ENCODE peak calls at places on chromosome 13, in seven cellular contexts. Q, O, N, Z, A, D and S are unnamed samples.

GRCh38 chr13:41905600-41906254 is 55.2 kb downstream of the VWA8 start:
- DNase-seq in N (peak), Q (no peak), D (peak), Z (peak), A (no peak), O (no peak), S (no peak)

GRCh38 chr13:60976367-60976766 is 439.3 kb downstream of the PCDH20 start:
- DNase-seq in D (no peak), A (no peak), O (no peak), Q (no peak), N (no peak), Z (no peak), S (no peak)

GRCh38 chr13:100707818-100708740 is 33.5 kb upstream of the TMTC4 start:
- DNase-seq in O (no peak), Q (no peak), D (peak), A (no peak), N (no peak), Z (no peak), S (peak)

GRCh38 chr13:110351636-110352420 is 44.7 kb downstream of the COL4A2 start:
- DNase-seq in Q (no peak), N (no peak), O (no peak), A (peak), D (no peak), Z (no peak), S (no peak)

GRCh38 chr13:97243915-97244820 is 22.0 kb downstream of the MBNL2 start:
- DNase-seq in O (no peak), A (no peak), Q (no peak), D (no peak), N (no peak), Z (no peak), S (no peak)

GRCh38 chr13:34028496-34029442 is 210.8 kb downstream of the RFC3 start:
- DNase-seq in O (no peak), D (no peak), Q (no peak), A (no peak), N (no peak), Z (no peak), S (no peak)

GRCh38 chr13:57314897-57315520 is 148.0 kb downstream of the PRR20E start:
- DNase-seq in O (no peak), Z (peak), N (no peak), Q (no peak), A (no peak), D (no peak), S (no peak)

GRCh38 chr13:79675931-79676658 is 195.1 kb downstream of the NDFIP2 start:
- DNase-seq in Q (no peak), D (no peak), A (no peak), Z (no peak), O (no peak), N (no peak), S (no peak)

GRCh38 chr13:48303331-48304131 is at the start of gene RB1:
- DNase-seq in N (peak), Z (peak), Q (no peak), D (peak), A (peak), O (peak), S (peak)

GRCh38 chr13:85638265-85638664 is 161.0 kb downstream of the SLITRK6 start:
- DNase-seq in D (no peak), N (no peak), A (no peak), Q (no peak), Z (no peak), O (no peak), S (no peak)

GRCh38 chr13:60214213-60215079 is 50.7 kb upstream of the DIAPH3 start:
- DNase-seq in O (no peak), Q (no peak), D (no peak), N (peak), A (no peak), Z (no peak), S (no peak)

GRCh38 chr13:42876810-42877550 is 95.6 kb downstream of the FAM216B start:
- DNase-seq in A (no peak), N (peak), O (no peak), D (peak), Z (no peak), Q (no peak), S (no peak)

GRCh38 chr13:30738526-30738925 is 3.2 kb downstream of the ALOX5AP start:
- DNase-seq in Q (no peak), A (no peak), O (no peak), Z (no peak), D (no peak), N (no peak), S (no peak)

GRCh38 chr13:101283782-101284181 is 132.5 kb downstream of the NALCN start:
- DNase-seq in O (no peak), Q (no peak), Z (no peak), D (no peak), A (no peak), N (no peak), S (no peak)

GRCh38 chr13:32734511-32734910 is 148.3 kb downstream of the PDS5B start:
- DNase-seq in O (no peak), Z (no peak), N (peak), Q (peak), A (no peak), D (peak), S (peak)

GRCh38 chr13:101747039-101747438 is 294.6 kb downstream of the ITGBL1 start:
- DNase-seq in Z (no peak), D (no peak), O (no peak), N (no peak), Q (no peak), A (no peak), S (no peak)

GRCh38 chr13:69319659-69320058 is 788.0 kb upstream of the ATXN8OS start:
- DNase-seq in A (no peak), Z (no peak), D (no peak), Q (no peak), O (no peak), N (peak), S (no peak)

GRCh38 chr13:51794959-51795358 is 9.0 kb downstream of the DHRS12 start:
- DNase-seq in A (no peak), Q (no peak), N (no peak), Z (no peak), O (no peak), D (no peak), S (no peak)

GRCh38 chr13:107867701-107868661 is 347.4 kb downstream of the LIG4 start:
- DNase-seq in Z (peak), D (peak), A (no peak), N (peak), O (no peak), Q (no peak), S (peak)

GRCh38 chr13:114077938-114078335 is 54.5 kb downstream of the RASA3 start:
- DNase-seq in A (peak), D (peak), Q (no peak), N (peak), O (no peak), Z (peak), S (no peak)

GRCh38 chr13:53198699-53199098 is 170.1 kb downstream of the OLFM4 start:
- DNase-seq in Z (no peak), Q (no peak), A (no peak), D (no peak), N (no peak), O (no peak), S (no peak)

GRCh38 chr13:62551588-62551987 is 1135.9 kb upstream of the PCDH20 start:
- DNase-seq in Q (no peak), N (no peak), O (no peak), D (no peak), A (no peak), Z (no peak), S (no peak)

GRCh38 chr13:34935841-34936240 is 6.2 kb upstream of the NBEA start:
- DNase-seq in O (no peak), A (no peak), Q (no peak), N (no peak), D (no peak), Z (no peak), S (no peak)

GRCh38 chr13:22740264-22740663 is 440.5 kb upstream of the SGCG start:
- DNase-seq in Z (peak), O (no peak), D (peak), N (peak), A (no peak), Q (no peak), S (peak)

GRCh38 chr13:113967729-113968462 is 6.0 kb downstream of the C13orf46 start:
- DNase-seq in D (no peak), O (peak), Q (no peak), N (no peak), A (no peak), Z (no peak), S (no peak)

GRCh38 chr13:42110410-42111155 is 62.1 kb downstream of the DGKH start:
- DNase-seq in A (no peak), Z (peak), O (no peak), D (peak), N (peak), Q (peak), S (peak)

GRCh38 chr13:25371608-25372274 is at the start of gene ATP8A2:
- DNase-seq in O (no peak), Z (peak), Q (no peak), D (no peak), N (no peak), A (no peak), S (no peak)

GRCh38 chr13:19862511-19863313 is 737 bp downstream of the ZMYM5 start:
- DNase-seq in A (peak), O (peak), Z (peak), N (peak), Q (no peak), D (peak), S (peak)

GRCh38 chr13:105972811-105973590 is 562.5 kb downstream of the EFNB2 start:
- DNase-seq in A (no peak), D (no peak), Q (no peak), N (no peak), Z (no peak), O (no peak), S (no peak)

DNA sequence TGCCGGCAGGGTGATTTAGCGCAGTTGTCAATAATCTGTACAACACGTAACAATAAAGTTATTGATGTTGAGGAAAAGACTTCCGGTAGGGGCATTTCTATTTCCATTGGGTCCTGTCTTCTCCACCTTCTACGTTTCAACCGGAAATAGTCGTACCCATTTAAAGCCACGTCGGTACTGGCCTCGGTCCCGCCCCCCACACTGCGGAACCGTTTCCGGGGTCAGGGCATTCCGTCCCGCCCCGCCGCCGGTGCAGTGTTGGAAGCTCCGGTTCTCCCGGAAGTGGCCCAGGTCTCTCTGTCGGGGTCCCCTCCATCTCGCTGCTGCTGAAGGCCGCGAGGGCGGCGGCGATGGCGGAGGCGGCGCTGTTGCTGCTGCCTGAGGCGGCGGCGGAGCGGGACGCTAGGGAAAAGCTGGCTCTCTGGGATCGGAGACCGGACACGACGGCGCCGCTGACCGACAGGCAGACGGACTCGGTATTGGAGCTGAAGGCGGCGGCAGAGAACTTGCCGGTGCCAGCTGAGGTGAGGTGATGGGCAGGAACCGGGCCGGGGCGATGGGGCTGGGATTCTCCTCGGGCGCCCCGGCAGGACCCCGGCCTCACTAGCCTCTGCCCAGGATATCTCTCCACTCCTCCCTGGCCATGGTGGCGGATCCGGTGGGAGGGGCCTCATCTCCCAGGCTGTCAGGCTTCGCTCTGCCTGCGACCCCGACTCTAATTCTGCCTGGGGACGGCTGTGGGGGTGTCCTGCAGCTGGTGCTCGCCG is at the start of gene COG3:
- DNase-seq in Z (peak), A (peak), O (peak), D (peak), Q (peak), N (peak), S (peak)
- TF ChIP-seq CTCF in Z (peak), A (no peak), O (peak), D (peak), Q (no peak), N (no peak), S (no peak)

DNA sequence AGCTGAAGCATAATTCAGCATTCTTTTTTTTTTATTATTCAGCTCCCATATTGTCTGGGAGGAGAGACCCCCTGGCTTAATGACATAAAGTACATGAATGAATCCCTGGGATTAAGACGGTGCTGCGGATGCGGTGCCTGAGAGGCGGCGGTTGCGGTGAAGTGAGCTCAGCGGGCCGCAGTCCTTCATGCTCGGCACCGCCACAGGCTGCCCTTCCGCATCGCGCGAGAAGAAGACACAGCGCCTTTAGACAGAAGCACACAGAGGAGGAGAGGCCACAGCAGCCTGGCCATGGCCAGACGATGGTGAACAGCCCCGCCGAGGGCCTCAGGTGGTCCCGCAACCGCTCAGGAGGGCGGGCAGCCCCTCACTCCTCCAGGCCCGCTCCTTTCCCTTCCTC is 459.1 kb downstream of the MYO16 start:
- DNase-seq in N (no peak), Q (no peak), A (no peak), D (peak), O (no peak), Z (peak), S (no peak)
- TF ChIP-seq CTCF in N (no peak), Q (no peak), A (no peak), D (no peak), O (no peak), Z (no peak), S (no peak)

GRCh38 chr13:77699059-77699680 is 1.7 kb downstream of the SLAIN1 start:
- DNase-seq in Z (no peak), A (no peak), O (no peak), Q (no peak), N (no peak), D (no peak), S (no peak)

GRCh38 chr13:77696863-77697207 is 652 bp upstream of the SLAIN1 start:
- DNase-seq in D (no peak), O (no peak), N (no peak), Z (no peak), A (no peak), Q (no peak), S (no peak)

GRCh38 chr13:77697208-77698103 is at the start of gene SLAIN1:
- DNase-seq in Z (peak), Q (no peak), D (peak), O (peak), N (peak), A (peak), S (peak)

GRCh38 chr13:77696006-77696862 is 1.3 kb upstream of the SLAIN1 start:
- DNase-seq in D (no peak), O (no peak), Z (peak), N (no peak), Q (no peak), A (no peak), S (no peak)

GRCh38 chr13:77698211-77699058 is 948 bp downstream of the SLAIN1 start:
- DNase-seq in Z (peak), O (peak), Q (no peak), D (no peak), N (peak), A (peak), S (peak)
- TF ChIP-seq CTCF in Z (no peak), O (no peak), Q (no peak), D (no peak), N (no peak), A (no peak), S (no peak)

GRCh38 chr13:65400707-65401106 is 1829.4 kb downstream of the PCDH9 start:
- DNase-seq in D (no peak), N (no peak), Z (no peak), Q (no peak), O (no peak), A (no peak), S (no peak)

GRCh38 chr13:65401315-65401714 is 1828.8 kb downstream of the PCDH9 start:
- DNase-seq in D (no peak), A (no peak), N (no peak), Z (no peak), O (no peak), Q (no peak), S (no peak)
- TF ChIP-seq CTCF in D (no peak), A (no peak), N (no peak), Z (no peak), O (no peak), Q (no peak), S (no peak)

GRCh38 chr13:59176775-59177174 is 987.0 kb downstream of the DIAPH3 start:
- DNase-seq in N (no peak), O (no peak), Q (no peak), A (no peak), Z (peak), D (no peak), S (no peak)

GRCh38 chr13:59182241-59182640 is 981.5 kb downstream of the DIAPH3 start:
- DNase-seq in Z (no peak), O (no peak), Q (no peak), D (no peak), N (no peak), A (no peak), S (no peak)

GRCh38 chr13:59178344-59178743 is 985.4 kb downstream of the DIAPH3 start:
- DNase-seq in O (no peak), Q (no peak), Z (peak), N (peak), D (peak), A (no peak), S (no peak)
- TF ChIP-seq CTCF in O (no peak), Q (peak), Z (peak), N (peak), D (peak), A (no peak), S (no peak)

DNA sequence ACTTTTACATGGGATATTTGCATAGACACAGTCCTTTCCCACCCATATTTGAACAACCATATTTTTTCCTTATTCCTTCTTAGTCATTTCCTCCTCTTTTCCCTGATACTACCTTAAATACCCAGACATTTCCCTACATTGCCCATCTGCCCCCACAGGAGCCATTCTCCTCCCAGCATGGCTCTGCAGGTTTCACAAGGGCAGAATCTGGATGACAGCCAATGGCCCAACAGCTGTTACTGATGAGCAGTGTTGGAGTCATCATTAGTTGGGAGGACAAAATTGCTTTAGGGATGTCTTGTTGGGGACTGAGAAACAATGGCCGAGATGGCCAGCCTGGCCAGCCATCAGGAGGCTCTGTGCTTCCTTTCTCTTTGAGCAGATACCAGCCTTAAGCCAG is 209.5 kb downstream of the KLF5 start:
- DNase-seq in A (no peak), Z (no peak), N (peak), Q (no peak), D (peak), O (peak), S (no peak)
- TF ChIP-seq CTCF in A (no peak), Z (no peak), N (no peak), Q (no peak), D (no peak), O (no peak), S (no peak)

GRCh38 chr13:36480726-36481485 is 48.6 kb downstream of the CCNA1 start:
- DNase-seq in A (no peak), O (no peak), Q (no peak), N (no peak), D (no peak), Z (no peak), S (no peak)

GRCh38 chr13:36476661-36477060 is 44.4 kb downstream of the CCNA1 start:
- DNase-seq in Q (no peak), N (no peak), O (no peak), Z (no peak), D (no peak), A (no peak), S (no peak)

GRCh38 chr13:36475468-36475867 is 43.2 kb downstream of the CCNA1 start:
- DNase-seq in Q (no peak), O (no peak), A (no peak), D (peak), N (peak), Z (peak), S (no peak)
- TF ChIP-seq CTCF in Q (no peak), O (no peak), A (no peak), D (peak), N (no peak), Z (peak), S (no peak)